ENCODE peak calls at places on chromosomes 3 and 15, in eight cellular contexts. F, G, K, U, Y, C, I and O are unnamed samples.
A peak's percentile ranks its signal among the peaks of the same experiment; 100 is the strongest.

GRCh38 chr3:59816312-59816711 is 766.5 kb upstream of the CFAP20DC start:
- DNase-seq in K (no peak), U (peak; percentile 89), Y (no peak), F (no peak), G (no peak), I (no peak), C (no peak), O (no peak)

GRCh38 chr3:172089250-172089649 is 49.9 kb downstream of the FNDC3B start:
- DNase-seq in G (no peak), U (peak; percentile 46), K (no peak), I (peak; percentile 67), Y (no peak), F (no peak), C (no peak), O (no peak)

GRCh38 chr3:146247906-146248305 is 3.0 kb downstream of the PLSCR4 start:
- DNase-seq in K (no peak), C (no peak), U (no peak), Y (no peak), I (no peak), G (peak; percentile 41), F (no peak), O (no peak)

GRCh38 chr15:63551400-63551799 is 45.8 kb upstream of the FBXL22 start:
- DNase-seq in C (no peak), F (no peak), I (peak; percentile 82), K (no peak), Y (no peak), U (no peak), G (peak; percentile 76), O (no peak)

GRCh38 chr15:101618056-101618455 is 34.1 kb downstream of the TM2D3 start:
- DNase-seq in K (no peak), I (no peak), F (no peak), U (no peak), C (no peak), Y (no peak), G (no peak), O (no peak)

GRCh38 chr15:88636039-88636438 is 2.8 kb upstream of the ISG20 start:
- DNase-seq in F (peak; percentile 83), G (no peak), Y (no peak), K (peak; percentile 69), U (peak; percentile 64), C (no peak), I (no peak), O (no peak)

GRCh38 chr3:167184511-167184910 is 195.6 kb downstream of the ZBBX start:
- DNase-seq in U (peak; percentile 68), K (no peak), G (no peak), I (no peak), Y (no peak), C (no peak), F (no peak), O (no peak)

GRCh38 chr3:19573644-19574043 is 360.4 kb downstream of the EFHB start:
- DNase-seq in G (no peak), I (no peak), Y (no peak), K (no peak), F (no peak), C (no peak), U (no peak), O (no peak)

GRCh38 chr15:52810346-52810745 is 20.2 kb upstream of the ONECUT1 start:
- DNase-seq in Y (no peak), F (no peak), C (no peak), I (no peak), K (no peak), G (no peak), U (no peak), O (no peak)

GRCh38 chr3:160720123-160720746 is 35.8 kb upstream of the PPM1L start:
- DNase-seq in Y (no peak), I (no peak), K (no peak), G (no peak), F (no peak), U (peak; percentile 54), C (no peak), O (no peak)

GRCh38 chr15:76903251-76903681 is 1.9 kb downstream of the SCAPER start:
- DNase-seq in K (peak; percentile 12), G (peak; percentile 30), U (peak; percentile 40), I (peak; percentile 58), C (no peak), F (no peak), Y (no peak), O (no peak)

GRCh38 chr3:5155241-5155640 is 32.3 kb upstream of the EDEM1 start:
- DNase-seq in U (no peak), Y (no peak), G (no peak), K (no peak), I (no peak), C (no peak), F (no peak), O (no peak)

GRCh38 chr15:92914103-92914499 is 14.0 kb downstream of the CHD2 start:
- DNase-seq in C (no peak), K (no peak), F (no peak), G (no peak), I (no peak), Y (no peak), U (peak; percentile 79), O (no peak)

GRCh38 chr15:96132126-96132525 is 198.4 kb upstream of the NR2F2 start:
- DNase-seq in G (no peak), C (no peak), Y (no peak), U (no peak), I (no peak), F (no peak), K (no peak), O (no peak)

GRCh38 chr15:100733088-100733487 is 130.7 kb downstream of the ASB7 start:
- DNase-seq in K (no peak), F (no peak), C (peak; percentile 41), I (peak; percentile 63), U (peak; percentile 87), Y (no peak), G (peak; percentile 86), O (no peak)

GRCh38 chr3:62601238-62601856 is 228.0 kb upstream of the FEZF2 start:
- DNase-seq in I (peak; percentile 89), Y (no peak), C (no peak), K (no peak), G (peak; percentile 17), F (no peak), U (no peak), O (no peak)

GRCh38 chr3:12679468-12679867 is 15.6 kb upstream of the RAF1 start:
- DNase-seq in C (peak; percentile 55), I (peak; percentile 85), Y (no peak), U (no peak), F (no peak), K (no peak), G (peak; percentile 84), O (no peak)

GRCh38 chr3:170225166-170225565 is 2.9 kb downstream of the PRKCI start:
- DNase-seq in G (no peak), Y (no peak), C (no peak), F (no peak), I (no peak), K (no peak), U (no peak), O (no peak)

GRCh38 chr3:114406286-114406685 is 112.5 kb downstream of the TIGIT start:
- DNase-seq in I (peak; percentile 87), Y (no peak), U (no peak), C (no peak), F (no peak), K (no peak), G (no peak), O (no peak)

GRCh38 chr3:52774901-52775864 is 2.2 kb upstream of the ITIH1 start:
- DNase-seq in F (peak; percentile 26), G (no peak), U (no peak), I (no peak), Y (peak; percentile 10), K (no peak), C (no peak), O (no peak)

GRCh38 chr15:78837543-78837942 is 26.3 kb upstream of the ADAMTS7 start:
- DNase-seq in K (no peak), G (no peak), I (no peak), U (peak; percentile 45), F (peak; percentile 26), Y (no peak), C (no peak), O (no peak)

GRCh38 chr3:114408763-114409162 is 114.9 kb downstream of the TIGIT start:
- DNase-seq in G (no peak), Y (no peak), I (no peak), C (no peak), K (no peak), F (no peak), U (peak; percentile 39), O (no peak)

GRCh38 chr3:113658107-113658506 is 38.3 kb downstream of the USF3 start:
- DNase-seq in C (no peak), K (no peak), G (no peak), I (no peak), Y (no peak), F (no peak), U (no peak), O (no peak)

DNA sequence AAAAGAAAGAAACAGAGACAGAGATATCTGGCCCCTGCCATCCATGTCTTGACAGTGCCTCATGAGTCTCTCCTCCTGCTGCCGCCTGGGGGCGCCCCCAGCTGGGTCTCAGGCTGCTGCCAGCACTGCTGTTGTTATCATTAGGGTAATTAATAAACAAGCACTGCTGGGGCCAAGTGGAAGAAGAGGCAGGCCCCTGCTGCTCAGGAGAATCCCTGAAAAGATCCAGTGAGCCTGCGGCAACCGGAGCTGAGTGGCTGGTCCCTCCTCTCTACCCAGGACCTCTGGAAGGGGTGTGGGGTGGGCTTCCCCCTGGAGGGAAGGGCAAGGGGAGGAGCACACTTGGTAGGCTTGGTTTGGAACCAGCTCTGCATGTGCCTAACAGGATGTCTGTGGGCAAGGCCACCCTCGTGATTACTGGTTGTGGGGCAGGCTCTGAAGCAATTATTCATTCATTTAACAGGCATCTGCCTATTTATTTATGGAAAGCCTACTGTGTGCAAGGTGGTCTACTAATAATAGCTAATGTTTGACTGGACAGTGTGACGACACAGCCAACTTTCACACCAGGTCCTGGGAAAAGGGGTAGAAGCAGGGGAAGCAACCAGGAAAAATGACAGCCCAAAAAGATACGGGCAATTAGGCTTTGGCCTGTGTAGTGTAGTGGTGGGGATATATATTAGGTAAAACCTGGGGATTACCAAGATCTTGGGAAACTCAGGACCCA is 1.2 kb upstream of the TYRO3 start:
- DNase-seq in K (peak; percentile 52), C (peak; percentile 61), G (peak; percentile 77), Y (peak; percentile 82), I (peak; percentile 69), F (peak; percentile 89), U (peak; percentile 99), O (peak; percentile 73)
- H3K4me3 ChIP-seq in K (peak overlapping the region; percentile 68), C (peak overlapping the region; percentile 68), G (peak overlapping the region; percentile 86), Y (peak overlapping the region; percentile 47), I (no peak overlapping the region), F (peak overlapping the region; percentile 39), U (no peak overlapping the region), O (peak overlapping the region; percentile 97)

GRCh38 chr15:70094690-70095311 is 2.9 kb downstream of the TLE3 start:
- DNase-seq in Y (no peak), K (no peak), F (no peak), I (peak; percentile 5), G (peak; percentile 19), U (no peak), C (no peak), O (no peak)
- H3K4me3 ChIP-seq in Y (peak overlapping the region; percentile 65), K (no peak overlapping the region), F (peak overlapping the region; percentile 93), I (peak overlapping the region; percentile 89), G (peak overlapping the region; percentile 96), U (peak overlapping the region; percentile 66), C (peak overlapping the region; percentile 95), O (peak overlapping the region; percentile 89)

GRCh38 chr3:107411779-107412178 is 34.5 kb downstream of the CCDC54 start:
- DNase-seq in C (no peak), U (no peak), G (no peak), K (no peak), F (no peak), Y (no peak), I (no peak), O (no peak)
- H3K4me3 ChIP-seq in C (no peak overlapping the region), U (no peak overlapping the region), G (no peak overlapping the region), K (no peak overlapping the region), F (no peak overlapping the region), Y (no peak overlapping the region), I (no peak overlapping the region), O (no peak overlapping the region)

GRCh38 chr3:72280876-72281275 is 495.9 kb upstream of the PROK2 start:
- DNase-seq in G (no peak), U (no peak), F (no peak), I (no peak), K (no peak), Y (no peak), C (no peak), O (no peak)
- H3K4me3 ChIP-seq in G (no peak overlapping the region), U (no peak overlapping the region), F (no peak overlapping the region), I (no peak overlapping the region), K (no peak overlapping the region), Y (no peak overlapping the region), C (no peak overlapping the region), O (no peak overlapping the region)